ENCODE peak calls at places on chromosomes 16 and 17, in eight cellular contexts. N is iris pigment epithelial cell, M is SW 1271, I is non-pigmented ciliary epithelial cell, W is AG09319, U is GF-D8, P is NCI-H1105 treated with DMSO at 0.1 percent for 48 hours, T is ELR. L is an unnamed sample.

GRCh38 chr17:44842748-44843147 is 4.9 kb upstream of the HIGD1B start:
- DNase-seq in I (no peak), N (no peak), W (no peak), P (no peak), M (no peak), T (no peak), U (no peak), L (no peak)

GRCh38 chr17:8643855-8644506 is 13.5 kb upstream of the MYH10 start:
- DNase-seq in M (no peak), U (no peak), T (no peak), N (no peak), I (no peak), W (no peak), P (no peak), L (no peak)

GRCh38 chr16:50699345-50700159 is 6.1 kb downstream of the NOD2 start:
- DNase-seq in N (peak), T (peak), U (no peak), P (no peak), I (no peak), W (no peak), M (no peak), L (peak)

GRCh38 chr17:5219536-5219935 is 15.1 kb downstream of the SCIMP start:
- DNase-seq in P (no peak), T (no peak), I (no peak), N (no peak), W (no peak), U (no peak), M (no peak), L (no peak)

GRCh38 chr16:73076291-73076959 is 28.5 kb upstream of the ZFHX3 start:
- DNase-seq in M (no peak), P (no peak), N (no peak), U (no peak), I (no peak), T (no peak), W (no peak), L (no peak)

GRCh38 chr16:78748471-78748929 is 649.0 kb downstream of the WWOX start:
- DNase-seq in W (no peak), T (no peak), U (no peak), P (peak), I (no peak), M (no peak), N (no peak), L (no peak)

GRCh38 chr17:48552453-48553189 is 7.7 kb upstream of the HOXB2 start:
- DNase-seq in T (no peak), U (no peak), P (no peak), W (no peak), I (no peak), N (no peak), M (no peak), L (no peak)

GRCh38 chr16:48432136-48432535 is 46.9 kb upstream of the SIAH1 start:
- DNase-seq in N (no peak), P (no peak), T (no peak), M (no peak), W (no peak), U (peak), I (no peak), L (no peak)

GRCh38 chr16:28298511-28298878 is 6.2 kb downstream of the SBK1 start:
- DNase-seq in M (no peak), N (no peak), U (no peak), W (no peak), I (no peak), T (no peak), P (no peak), L (no peak)

GRCh38 chr17:55299890-55300289 is 35.1 kb downstream of the HLF start:
- DNase-seq in N (no peak), P (no peak), T (no peak), W (no peak), U (no peak), M (no peak), I (no peak), L (no peak)

GRCh38 chr16:54326266-54326662 is 39.7 kb upstream of the IRX3 start:
- DNase-seq in P (no peak), W (no peak), U (no peak), M (no peak), I (no peak), T (peak), N (peak), L (no peak)

L was measured in epithelial cell of prostate.